ENCODE peak calls at places on chromosomes 7 and 10, in four cellular contexts. F is PC-3, H is NCI-H1092, J is T-cell. Z is an unnamed sample.

GRCh38 chr10:92720306-92721165 is 30.8 kb downstream of the HHEX start:
- DNase-seq in H (peak; percentile 74), J (no peak), F (no peak), Z (no peak)

GRCh38 chr7:102148799-102149198 is 137.9 kb upstream of the SH2B2 start:
- DNase-seq in F (no peak), J (no peak), H (no peak), Z (no peak)

GRCh38 chr10:132681858-132682755 is 103.8 kb downstream of the NKX6-2 start:
- DNase-seq in J (no peak), H (no peak), F (no peak), Z (no peak)

GRCh38 chr7:47535704-47536628 is 45.9 kb downstream of the TNS3 start:
- DNase-seq in H (no peak), F (no peak), J (no peak), Z (no peak)

GRCh38 chr7:122637799-122638198 is 61.1 kb downstream of the RNF133 start:
- DNase-seq in F (no peak), H (no peak), J (no peak), Z (no peak)

GRCh38 chr7:104656467-104656866 is 328.1 kb downstream of the LHFPL3 start:
- DNase-seq in J (no peak), H (no peak), F (no peak), Z (no peak)

GRCh38 chr10:79405221-79405994 is 40.0 kb downstream of the ZCCHC24 start:
- DNase-seq in J (no peak), H (no peak), F (no peak), Z (no peak)

GRCh38 chr10:43226851-43227845 is 39.7 kb downstream of the RASGEF1A start:
- DNase-seq in J (no peak), F (no peak), H (no peak), Z (no peak)

GRCh38 chr10:123797813-123798212 is 93.8 kb downstream of the CPXM2 start:
- DNase-seq in H (no peak), F (no peak), J (no peak), Z (no peak)

Z was measured in NB4.